ENCODE peak calls at places on chromosome 2, in four cellular contexts. V is hepatocyte; H is NCI-H187; U is stimulated activated CD4-positive, alpha-beta T cell treated with anti-CD3 and anti-CD28 coated beads, Interleukin-2, amount 100 ng/mL, for 24 hours. I is an unnamed sample.

GRCh38 chr2:221088506-221088905 is 483.6 kb downstream of the EPHA4 start:
- DNase-seq in V (no peak), U (no peak), H (no peak), I (no peak)

GRCh38 chr2:179275280-179276013 is 10.8 kb upstream of the SESTD1 start:
- DNase-seq in U (no peak), V (peak), H (no peak), I (no peak)

GRCh38 chr2:82834893-82835292 is 1624.2 kb downstream of the SUCLG1 start:
- DNase-seq in H (no peak), V (no peak), U (no peak), I (no peak)

GRCh38 chr2:70141754-70142589 is 48.8 kb downstream of the C2orf42 start:
- DNase-seq in H (no peak), V (no peak), U (no peak), I (no peak)

GRCh38 chr2:137951606-137952005 is 12.7 kb upstream of the HNMT start:
- DNase-seq in V (no peak), U (no peak), H (no peak), I (no peak)

GRCh38 chr2:28296904-28297303 is 95.8 kb upstream of the FOSL2 start:
- DNase-seq in H (no peak), V (no peak), U (no peak), I (no peak)

GRCh38 chr2:106575955-106576354 is 88.8 kb downstream of the CD8B2 start:
- DNase-seq in U (no peak), V (peak), H (no peak), I (no peak)

GRCh38 chr2:1871171-1871570 is 126.9 kb upstream of the PXDN start:
- DNase-seq in H (no peak), V (no peak), U (no peak), I (no peak)

GRCh38 chr2:36800381-36800780 is 103.9 kb downstream of the VIT start:
- DNase-seq in H (no peak), U (peak), V (no peak), I (no peak)

GRCh38 chr2:84029903-84030559 is 429.0 kb downstream of the SUCLG1 start:
- DNase-seq in U (no peak), V (no peak), H (no peak), I (no peak)

GRCh38 chr2:58107803-58108710 is 61.5 kb downstream of the VRK2 start:
- DNase-seq in H (no peak), V (peak), U (no peak), I (no peak)

GRCh38 chr2:202096736-202097135 is 23.7 kb downstream of the KIAA2012 start:
- DNase-seq in U (no peak), V (peak), H (no peak), I (no peak)

GRCh38 chr2:19883971-19884720 is 17.6 kb downstream of the TTC32 start:
- DNase-seq in U (no peak), V (no peak), H (no peak), I (peak)

GRCh38 chr2:2332381-2332780 is 1.3 kb upstream of the MYT1L start:
- DNase-seq in V (no peak), U (no peak), H (no peak), I (no peak)

GRCh38 chr2:51997571-51997970 is 965.6 kb upstream of the NRXN1 start:
- DNase-seq in H (no peak), U (no peak), V (no peak), I (no peak)

GRCh38 chr2:26017464-26018183 is 16.3 kb upstream of the RAB10 start:
- DNase-seq in V (no peak), U (no peak), H (no peak), I (no peak)

GRCh38 chr2:208545398-208546042 is 138.9 kb downstream of the PTH2R start:
- DNase-seq in H (no peak), V (peak), U (no peak), I (no peak)

GRCh38 chr2:171143670-171144062 is 17.0 kb downstream of the TLK1 start:
- DNase-seq in H (no peak), U (no peak), V (no peak), I (no peak)

GRCh38 chr2:19607400-19607799 is 249.0 kb upstream of the OSR1 start:
- DNase-seq in U (no peak), V (no peak), H (no peak), I (no peak)

GRCh38 chr2:141384676-141385075 is 746.1 kb downstream of the LRP1B start:
- DNase-seq in U (no peak), V (no peak), H (no peak), I (no peak)

GRCh38 chr2:240812301-240812680 is 7.7 kb downstream of the KIF1A start:
- DNase-seq in V (no peak), U (no peak), H (no peak), I (no peak)

GRCh38 chr2:98478861-98479770 is 34.5 kb downstream of the INPP4A start:
- DNase-seq in V (no peak), U (no peak), H (no peak), I (no peak)